ENCODE peak calls at places on chromosomes 16 and 17, in nine cellular contexts. U, K, B, A, T, F, Z, G and E are unnamed samples.

GRCh38 chr16:81599034-81599744 is 154.6 kb downstream of the CMIP start:
- DNase-seq in U (no peak), K (no peak), B (no peak), A (no peak), T (no peak), F (no peak), Z (peak; percentile 13), G (no peak), E (no peak)

GRCh38 chr17:62966426-62967110 is 533 bp downstream of the TANC2 start:
- DNase-seq in U (peak; percentile 27), K (no peak), B (no peak), A (peak; percentile 31), T (peak; percentile 31), F (peak; percentile 25), Z (no peak), G (peak; percentile 67), E (no peak)

GRCh38 chr17:32498362-32498761 is 11.6 kb downstream of the CDK5R1 start:
- DNase-seq in U (peak; percentile 46), K (no peak), B (no peak), A (no peak), T (no peak), F (no peak), Z (peak; percentile 37), G (no peak), E (no peak)

GRCh38 chr17:74408830-74409229 is 23.1 kb upstream of the GPRC5C start:
- DNase-seq in U (no peak), K (no peak), B (no peak), A (no peak), T (no peak), F (no peak), Z (no peak), G (no peak), E (no peak)

GRCh38 chr17:67004191-67004590 is 39.7 kb downstream of the CACNG4 start:
- DNase-seq in U (no peak), K (no peak), B (no peak), A (peak; percentile 50), T (no peak), F (no peak), Z (no peak), G (no peak), E (no peak)

GRCh38 chr16:53945996-53946395 is 242.0 kb downstream of the FTO start:
- DNase-seq in U (peak; percentile 63), K (no peak), B (no peak), A (no peak), T (no peak), F (no peak), Z (peak; percentile 19), G (no peak), E (no peak)

GRCh38 chr16:47069841-47070584 is 73.7 kb downstream of the NETO2 start:
- DNase-seq in U (no peak), K (no peak), B (no peak), A (no peak), T (no peak), F (no peak), Z (no peak), G (no peak), E (no peak)

GRCh38 chr16:14501331-14502255 is 128.5 kb downstream of the PARN start:
- DNase-seq in U (peak; percentile 93), K (peak; percentile 94), B (peak; percentile 95), A (peak; percentile 87), T (peak; percentile 31), F (peak; percentile 72), Z (peak; percentile 42), G (no peak), E (no peak)

GRCh38 chr17:18958611-18959010 is 6.6 kb downstream of the SLC5A10 start:
- DNase-seq in U (no peak), K (peak; percentile 23), B (peak; percentile 22), A (peak; percentile 5), T (no peak), F (no peak), Z (no peak), G (no peak), E (no peak)

GRCh38 chr17:58630883-58631522 is 60.8 kb downstream of the TEX14 start:
- DNase-seq in U (peak; percentile 96), K (no peak), B (no peak), A (peak; percentile 12), T (peak; percentile 4), F (no peak), Z (peak; percentile 42), G (peak; percentile 52), E (no peak)

GRCh38 chr17:9162275-9162985 is 141.1 kb downstream of the NTN1 start:
- DNase-seq in U (peak; percentile 55), K (peak; percentile 68), B (no peak), A (no peak), T (no peak), F (peak; percentile 20), Z (peak; percentile 92), G (no peak), E (no peak)

GRCh38 chr16:54194008-54194731 is 92.4 kb downstream of the IRX3 start:
- DNase-seq in U (peak; percentile 88), K (peak; percentile 96), B (peak; percentile 94), A (peak; percentile 60), T (no peak), F (peak; percentile 36), Z (peak; percentile 72), G (no peak), E (no peak)

GRCh38 chr16:17291289-17291688 is 179.5 kb downstream of the XYLT1 start:
- DNase-seq in U (no peak), K (no peak), B (no peak), A (no peak), T (no peak), F (no peak), Z (no peak), G (no peak), E (no peak)

GRCh38 chr17:38742431-38743308 is 5.5 kb downstream of the PCGF2 start:
- DNase-seq in U (no peak), K (peak; percentile 69), B (peak; percentile 59), A (no peak), T (no peak), F (no peak), Z (peak; percentile 57), G (no peak), E (no peak)

GRCh38 chr17:28467456-28468025 is 5.9 kb upstream of the SLC13A2 start:
- DNase-seq in U (no peak), K (no peak), B (no peak), A (no peak), T (no peak), F (no peak), Z (no peak), G (no peak), E (no peak)

GRCh38 chr16:79047337-79047736 is 553.2 kb downstream of the MAF start:
- DNase-seq in U (peak; percentile 30), K (no peak), B (no peak), A (no peak), T (no peak), F (no peak), Z (peak; percentile 37), G (peak; percentile 18), E (no peak)